ENCODE peak calls at places on chromosomes 16 and 17, in seven cellular contexts. X is left lung; Q is HFF-Myc; T is psoas muscle; R is GM23338; O is CD4-positive, alpha-beta T cell; W is Calu3. B is an unnamed sample.

GRCh38 chr17:49482144-49482817 is 12.8 kb upstream of the NGFR start:
- DNase-seq in X (no peak), Q (no peak), T (no peak), R (no peak), O (no peak), W (no peak), B (no peak)

GRCh38 chr16:66296591-66296990 is 69.9 kb upstream of the CDH5 start:
- DNase-seq in X (no peak), Q (no peak), T (no peak), R (no peak), O (no peak), W (no peak), B (no peak)

GRCh38 chr17:61477204-61477834 is 25.1 kb downstream of the TBX4 start:
- DNase-seq in X (peak), Q (no peak), T (no peak), R (peak), O (no peak), W (no peak), B (no peak)

GRCh38 chr16:46970089-46970488 is 3.4 kb downstream of the DNAJA2 start:
- DNase-seq in X (no peak), Q (no peak), T (peak), R (no peak), O (no peak), W (no peak), B (no peak)

GRCh38 chr17:66995944-66996343 is 31.4 kb downstream of the CACNG4 start:
- DNase-seq in X (no peak), Q (no peak), T (no peak), R (no peak), O (no peak), W (no peak), B (no peak)

GRCh38 chr17:17770371-17771059 is 66.3 kb downstream of the SREBF1 start:
- DNase-seq in X (no peak), Q (no peak), T (peak), R (no peak), O (no peak), W (no peak), B (no peak)

GRCh38 chr16:15749371-15749770 is 99.3 kb downstream of the NDE1 start:
- DNase-seq in X (no peak), Q (no peak), T (no peak), R (no peak), O (no peak), W (no peak), B (no peak)

GRCh38 chr17:47742319-47743181 is 9.5 kb downstream of the TBX21 start:
- DNase-seq in X (no peak), Q (no peak), T (no peak), R (peak), O (peak), W (peak), B (peak)

GRCh38 chr16:26688105-26688504 is 378.6 kb upstream of the C16orf82 start:
- DNase-seq in X (no peak), Q (no peak), T (no peak), R (no peak), O (no peak), W (no peak), B (no peak)

GRCh38 chr17:27326051-27326450 is 32.1 kb downstream of the WSB1 start:
- DNase-seq in X (no peak), Q (no peak), T (no peak), R (no peak), O (no peak), W (no peak), B (no peak)

GRCh38 chr17:5557485-5557884 is 26.8 kb downstream of the NLRP1 start:
- DNase-seq in X (no peak), Q (peak), T (no peak), R (no peak), O (no peak), W (no peak), B (no peak)

GRCh38 chr17:72603346-72604242 is 482.8 kb downstream of the SOX9 start:
- DNase-seq in X (no peak), Q (no peak), T (no peak), R (no peak), O (no peak), W (no peak), B (no peak)

GRCh38 chr16:65600046-65600445 is 478.2 kb upstream of the CDH11 start:
- DNase-seq in X (no peak), Q (no peak), T (no peak), R (no peak), O (no peak), W (no peak), B (no peak)

GRCh38 chr16:88616320-88616719 is 22.1 kb upstream of the IL17C start:
- DNase-seq in X (peak), Q (no peak), T (no peak), R (no peak), O (no peak), W (peak), B (no peak)

GRCh38 chr17:34755981-34756669 is 176.7 kb downstream of the TMEM132E start:
- DNase-seq in X (no peak), Q (no peak), T (no peak), R (no peak), O (no peak), W (no peak), B (no peak)

GRCh38 chr17:55322451-55322985 is 57.8 kb downstream of the HLF start:
- DNase-seq in X (no peak), Q (peak), T (no peak), R (no peak), O (no peak), W (no peak), B (no peak)

GRCh38 chr16:9192746-9193145 is 101.3 kb downstream of the HAPSTR1 start:
- DNase-seq in X (no peak), Q (peak), T (no peak), R (no peak), O (no peak), W (peak), B (no peak)

GRCh38 chr16:81798311-81799137 is 19.4 kb downstream of the PLCG2 start:
- DNase-seq in X (peak), Q (no peak), T (no peak), R (peak), O (no peak), W (no peak), B (no peak)

GRCh38 chr16:87052506-87052905 is 264.7 kb downstream of the C16orf95 start:
- DNase-seq in X (no peak), Q (no peak), T (no peak), R (no peak), O (no peak), W (no peak), B (no peak)

GRCh38 chr16:12025472-12025871 is 48.9 kb downstream of the SNX29 start:
- DNase-seq in X (no peak), Q (no peak), T (no peak), R (no peak), O (no peak), W (peak), B (no peak)
- TF ChIP-seq CTCF in X (no peak), Q (no peak), T (no peak), R (no peak), O (no peak), W (no peak), B (no peak)

DNA sequence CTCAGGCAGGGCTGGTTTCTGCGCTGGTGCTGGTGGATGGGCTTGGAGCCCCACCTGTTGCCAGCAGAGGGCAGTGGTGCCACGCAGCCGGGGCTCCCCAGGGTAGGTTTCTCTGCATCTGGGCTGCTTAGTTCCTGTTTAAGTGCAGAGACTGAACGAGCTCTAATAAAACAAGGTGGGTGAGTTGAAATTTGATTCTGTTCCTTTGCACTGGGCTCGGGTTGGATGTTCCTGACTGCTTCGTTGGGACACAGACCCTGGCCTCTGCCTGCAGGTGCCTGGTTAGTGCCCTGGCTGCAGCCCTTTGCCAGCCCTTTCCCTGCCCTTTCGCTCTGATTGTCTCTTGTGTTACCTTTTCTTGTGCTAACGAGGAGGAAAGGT is 30.0 kb downstream of the TBCD start:
- DNase-seq in X (peak), Q (peak), T (peak), R (peak), O (peak), W (peak), B (peak)
- TF ChIP-seq CTCF in X (peak), Q (peak), T (peak), R (peak), O (peak), W (peak), B (peak)

DNA sequence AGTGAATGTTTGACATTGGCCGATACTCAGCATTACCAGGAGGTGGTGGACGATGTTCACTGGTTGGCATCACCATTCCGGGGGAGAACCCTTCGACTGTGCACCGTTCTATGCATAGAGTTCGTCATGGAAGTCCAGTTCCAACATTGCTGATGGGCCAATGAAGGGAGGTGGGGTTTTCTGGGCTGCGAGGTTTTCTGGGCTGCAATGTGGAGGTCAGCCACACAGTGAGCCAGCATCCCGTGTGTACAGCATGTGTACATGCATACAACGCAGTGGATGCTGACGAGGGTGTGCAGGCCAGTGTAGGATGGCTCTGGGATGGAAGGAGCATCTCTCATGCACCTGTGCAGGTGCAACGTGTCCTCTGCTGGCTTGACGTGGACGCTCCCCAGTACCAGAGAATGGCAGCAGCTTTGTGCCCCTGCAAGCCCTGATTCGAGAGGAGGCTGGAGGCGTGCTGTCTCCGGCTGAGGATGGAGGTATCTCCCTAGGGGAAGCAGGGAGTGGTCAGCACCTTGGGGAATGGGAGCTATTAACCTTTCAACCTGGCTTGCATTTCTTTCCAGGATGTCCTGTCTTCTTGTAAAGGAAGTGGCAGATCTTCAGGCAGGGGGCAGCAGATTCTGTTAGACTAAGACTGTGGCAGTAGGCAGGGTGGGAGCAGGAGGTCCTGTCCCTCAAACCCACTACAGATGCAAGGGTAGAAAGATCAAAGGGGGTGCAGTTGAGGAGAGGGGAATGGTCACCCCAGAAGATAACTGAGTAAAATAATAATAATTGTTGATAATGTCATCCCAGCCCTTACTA is 98.2 kb downstream of the CYLD start:
- DNase-seq in X (no peak), Q (no peak), T (no peak), R (peak), O (no peak), W (no peak), B (no peak)
- TF ChIP-seq CTCF in X (no peak), Q (no peak), T (no peak), R (peak), O (no peak), W (no peak), B (no peak)

DNA sequence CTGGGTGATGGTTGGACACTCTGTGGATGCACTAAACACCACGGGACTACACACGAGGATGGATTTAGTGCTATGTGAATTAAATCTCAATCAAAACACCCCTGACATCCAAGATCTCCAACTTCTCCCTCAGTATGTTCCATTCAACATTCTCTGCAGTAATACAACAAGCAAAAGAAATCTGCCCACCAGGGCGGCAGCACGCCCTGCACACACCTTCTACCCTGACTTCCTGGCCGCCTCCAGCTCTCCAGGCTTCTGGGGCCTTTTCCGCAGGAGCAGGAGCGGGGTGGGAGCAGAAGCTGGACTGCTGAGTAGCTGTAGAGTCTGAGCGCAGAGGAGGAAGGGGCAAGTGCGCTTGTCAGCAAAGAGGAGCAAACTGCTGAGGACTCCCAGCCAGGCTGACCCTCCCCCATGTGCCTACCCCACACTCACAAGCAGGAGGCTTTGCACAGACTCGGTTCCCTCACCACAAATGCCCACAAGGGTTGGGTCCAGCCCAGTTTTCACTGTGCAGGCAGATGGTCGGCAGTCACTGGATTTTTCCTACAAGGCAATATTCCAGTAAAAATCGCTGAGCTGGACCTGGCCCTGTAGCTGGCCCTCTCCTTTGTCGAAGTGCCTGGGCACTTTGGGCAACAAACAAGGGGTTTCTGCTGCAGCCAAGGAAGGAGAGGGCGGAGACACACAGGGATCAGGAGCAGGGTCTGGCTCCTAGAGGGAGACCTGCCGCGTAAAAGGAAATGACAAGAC is 22.8 kb downstream of the ZDHHC7 start:
- DNase-seq in X (peak), Q (no peak), T (no peak), R (no peak), O (no peak), W (no peak), B (no peak)
- TF ChIP-seq CTCF in X (no peak), Q (no peak), T (peak), R (peak), O (no peak), W (no peak), B (no peak)

GRCh38 chr17:58337600-58338453 is 9.2 kb upstream of the TSPOAP1 start:
- DNase-seq in X (peak), Q (peak), T (peak), R (peak), O (peak), W (no peak), B (no peak)
- TF ChIP-seq CTCF in X (no peak), Q (no peak), T (no peak), R (no peak), O (no peak), W (no peak), B (no peak)

DNA sequence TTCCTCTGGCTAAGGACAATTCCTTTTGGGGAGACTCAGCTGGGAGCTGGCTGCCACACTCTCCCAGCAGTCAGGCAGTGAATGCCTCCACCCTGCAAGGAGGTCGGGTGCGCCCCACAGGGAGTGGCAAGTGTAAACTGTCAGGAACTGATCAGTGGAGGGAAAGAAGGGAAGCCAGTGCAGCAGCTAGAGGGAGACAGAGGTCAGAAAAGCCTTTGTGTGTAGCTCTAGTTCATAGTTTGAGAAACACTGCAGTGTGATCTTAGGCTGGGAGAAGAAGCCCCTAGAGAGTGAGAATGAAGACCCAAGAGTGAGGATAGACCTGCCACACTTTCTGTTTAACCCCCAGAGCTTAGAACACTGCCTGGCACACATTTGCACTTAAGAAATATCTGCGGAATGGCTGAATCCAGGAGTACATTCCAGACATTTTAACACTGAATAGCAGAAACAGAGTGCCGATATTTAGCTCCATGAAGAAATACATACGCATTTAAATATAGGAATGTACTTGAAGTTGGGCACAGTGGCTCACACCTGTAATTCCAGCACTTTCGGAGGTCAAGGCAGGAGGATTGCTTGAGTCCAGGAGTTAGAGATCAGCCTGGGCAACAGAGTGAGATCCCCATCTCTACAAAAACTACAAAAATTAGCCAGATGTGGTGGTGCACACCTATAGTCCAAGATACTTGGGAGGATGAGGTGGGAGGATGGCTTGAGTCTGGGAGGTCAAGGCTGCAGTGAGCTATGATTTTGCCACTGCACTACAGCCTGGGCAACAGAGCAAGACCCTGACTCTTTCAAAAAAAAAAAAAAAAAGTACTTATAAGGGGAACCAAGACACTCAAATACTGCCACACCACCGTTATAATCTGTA is 11.1 kb upstream of the SLC5A11 start:
- DNase-seq in X (no peak), Q (no peak), T (no peak), R (peak), O (no peak), W (peak), B (no peak)
- TF ChIP-seq CTCF in X (peak), Q (peak), T (no peak), R (peak), O (no peak), W (peak), B (no peak)

GRCh38 chr16:14018848-14019247 is 52.3 kb upstream of the MRTFB start:
- DNase-seq in X (no peak), Q (no peak), T (no peak), R (peak), O (no peak), W (no peak), B (no peak)
- TF ChIP-seq CTCF in X (no peak), Q (no peak), T (no peak), R (peak), O (no peak), W (no peak), B (no peak)

GRCh38 chr16:83830769-83831450 is 23.1 kb downstream of the HSBP1 start:
- DNase-seq in X (no peak), Q (no peak), T (no peak), R (no peak), O (no peak), W (no peak), B (no peak)

GRCh38 chr16:83831451-83831987 is 23.7 kb downstream of the HSBP1 start:
- DNase-seq in X (no peak), Q (no peak), T (no peak), R (peak), O (no peak), W (no peak), B (no peak)

GRCh38 chr16:83830091-83830768 is 22.5 kb downstream of the HSBP1 start:
- DNase-seq in X (no peak), Q (no peak), T (no peak), R (peak), O (no peak), W (no peak), B (no peak)

GRCh38 chr16:83826146-83826913 is 18.6 kb downstream of the HSBP1 start:
- DNase-seq in X (peak), Q (no peak), T (peak), R (peak), O (peak), W (peak), B (peak)
- TF ChIP-seq CTCF in X (peak), Q (peak), T (peak), R (peak), O (peak), W (peak), B (peak)

GRCh38 chr16:1430759-1431496 is at the start of gene PERCC1:
- DNase-seq in X (no peak), Q (no peak), T (no peak), R (no peak), O (no peak), W (no peak), B (no peak)
- TF ChIP-seq CTCF in X (no peak), Q (no peak), T (no peak), R (no peak), O (no peak), W (no peak), B (no peak)